ENCODE peak calls at places on chromosomes 13 and 19, in nine cellular contexts. K is hypothalamus; W is amniotic stem cell; A is nephron progenitor cell; P is HFF-Myc; D is NB4; T is activated CD8-positive, alpha-beta memory T cell treated with anti-CD3 and anti-CD28 coated beads for 4 hours; R is stromal cell of bone marrow; H is uterus. X is an unnamed sample.
A peak's percentile ranks its signal among the peaks of the same experiment; 100 is the strongest.

GRCh38 chr13:32225494-32225931 is 89.7 kb downstream of the ZAR1L start:
- DNase-seq in K (no peak), W (no peak), A (no peak), P (peak; percentile 59), D (no peak), T (no peak), R (no peak), H (no peak), X (no peak)

GRCh38 chr19:58555920-58556632 is 1.2 kb upstream of the CHMP2A start:
- DNase-seq in K (no peak), W (no peak), A (no peak), P (no peak), D (peak; percentile 10), T (no peak), R (no peak), H (no peak), X (no peak)

GRCh38 chr13:100825551-100825950 is 151.0 kb upstream of the TMTC4 start:
- DNase-seq in K (no peak), W (no peak), A (no peak), P (no peak), D (no peak), T (no peak), R (peak; percentile 87), H (no peak), X (no peak)

GRCh38 chr13:41418027-41418426 is 39.3 kb upstream of the RGCC start:
- DNase-seq in K (no peak), W (no peak), A (no peak), P (peak; percentile 76), D (no peak), T (no peak), R (peak; percentile 38), H (no peak), X (no peak)

GRCh38 chr19:41887711-41888382 is 4.9 kb downstream of the ARHGEF1 start:
- DNase-seq in K (peak; percentile 23), W (no peak), A (peak; percentile 35), P (no peak), D (peak; percentile 28), T (peak; percentile 87), R (no peak), H (no peak), X (peak; percentile 77)

GRCh38 chr13:85278851-85279250 is 520.4 kb downstream of the SLITRK6 start:
- DNase-seq in K (no peak), W (no peak), A (no peak), P (no peak), D (no peak), T (no peak), R (no peak), H (no peak), X (no peak)

GRCh38 chr13:68748038-68748437 is 1359.6 kb upstream of the ATXN8OS start:
- DNase-seq in K (no peak), W (no peak), A (no peak), P (no peak), D (no peak), T (no peak), R (no peak), H (no peak), X (no peak)

GRCh38 chr13:36130168-36130541 is 1.0 kb downstream of the DCLK1 start:
- DNase-seq in K (no peak), W (no peak), A (no peak), P (no peak), D (no peak), T (no peak), R (no peak), H (no peak), X (no peak)

GRCh38 chr13:103926118-103926517 is 859.9 kb upstream of the SLC10A2 start:
- DNase-seq in K (no peak), W (no peak), A (no peak), P (no peak), D (no peak), T (no peak), R (no peak), H (no peak), X (no peak)

GRCh38 chr13:36282818-36283432 is 14.7 kb downstream of the CCDC169 start:
- DNase-seq in K (no peak), W (peak; percentile 18), A (no peak), P (no peak), D (peak; percentile 37), T (no peak), R (peak; percentile 26), H (no peak), X (peak; percentile 24)

GRCh38 chr13:27744861-27745260 is 47.4 kb upstream of the GSX1 start:
- DNase-seq in K (no peak), W (no peak), A (peak; percentile 23), P (no peak), D (no peak), T (no peak), R (no peak), H (no peak), X (peak; percentile 16)

GRCh38 chr13:37417042-37417441 is 181.5 kb downstream of the POSTN start:
- DNase-seq in K (no peak), W (no peak), A (no peak), P (no peak), D (no peak), T (no peak), R (no peak), H (no peak), X (no peak)